ENCODE peak calls at places on chromosome 7, in five cellular contexts. L is HCT116, W is HepG2, O is GM12878, A is SK-N-SH. Q is an unnamed sample.

GRCh38 chr7:120792091-120792860 is 65.7 kb downstream of the TSPAN12 start:
- DNase-seq in L (peak), O (peak), A (peak), W (peak), Q (peak)

GRCh38 chr7:79653136-79653631 is 199.7 kb upstream of the MAGI2 start:
- DNase-seq in A (no peak), W (no peak), O (no peak), L (no peak), Q (no peak)

GRCh38 chr7:44291066-44291732 is 34.2 kb downstream of the CAMK2B start:
- DNase-seq in A (peak), O (no peak), L (no peak), W (no peak), Q (no peak)

GRCh38 chr7:1169409-1170368 is 9.7 kb upstream of the ZFAND2A start:
- DNase-seq in O (peak), W (peak), L (no peak), A (peak), Q (peak)

GRCh38 chr7:76380623-76380966 is 21.8 kb upstream of the YWHAG start:
- DNase-seq in W (no peak), A (no peak), O (no peak), L (no peak), Q (no peak)

GRCh38 chr7:45181286-45181960 is 23.8 kb downstream of the RAMP3 start:
- DNase-seq in A (no peak), L (no peak), O (no peak), W (no peak), Q (no peak)

GRCh38 chr7:142384508-142384922 is 126.7 kb upstream of the PRSS58 start:
- DNase-seq in L (no peak), O (no peak), A (no peak), W (no peak), Q (no peak)

GRCh38 chr7:24962418-24962962 is 17.5 kb downstream of the OSBPL3 start:
- DNase-seq in L (no peak), O (no peak), A (no peak), W (no peak), Q (no peak)

GRCh38 chr7:93811198-93811597 is 79.4 kb downstream of the TFPI2 start:
- DNase-seq in A (no peak), L (no peak), O (no peak), W (no peak), Q (no peak)

GRCh38 chr7:26686448-26686981 is 177.9 kb downstream of the SKAP2 start:
- DNase-seq in A (peak), L (peak), W (peak), O (no peak), Q (peak)

GRCh38 chr7:24576171-24577052 is 3.2 kb downstream of the PALS2 start:
- DNase-seq in A (peak), L (peak), O (peak), W (peak), Q (peak)

GRCh38 chr7:146544748-146545147 is 428.1 kb downstream of the CNTNAP2 start:
- DNase-seq in O (no peak), L (no peak), A (no peak), W (no peak), Q (no peak)

GRCh38 chr7:150983893-150984368 is 5.8 kb upstream of the KCNH2 start:
- DNase-seq in O (no peak), W (no peak), L (no peak), A (no peak), Q (peak)

GRCh38 chr7:143255564-143255963 is 7.7 kb upstream of the GSTK1 start:
- DNase-seq in L (no peak), O (no peak), A (no peak), W (no peak), Q (no peak)

GRCh38 chr7:151940048-151940845 is 16.0 kb upstream of the GALNTL5 start:
- DNase-seq in L (no peak), A (peak), O (no peak), W (no peak), Q (no peak)

GRCh38 chr7:123553159-123553558 is 4.5 kb downstream of the NDUFA5 start:
- DNase-seq in A (no peak), O (no peak), L (no peak), W (no peak), Q (no peak)

GRCh38 chr7:127865466-127865865 is 165.8 kb downstream of the LRRC4 start:
- DNase-seq in L (no peak), A (no peak), W (peak), O (no peak), Q (no peak)

GRCh38 chr7:98399903-98400537 is 870 bp downstream of the BAIAP2L1 start:
- DNase-seq in W (no peak), L (peak), A (peak), O (no peak), Q (no peak)

GRCh38 chr7:14420768-14421167 is 431.3 kb upstream of the ETV1 start:
- DNase-seq in W (no peak), L (no peak), O (no peak), A (no peak), Q (no peak)

GRCh38 chr7:17406756-17407155 is 108.3 kb downstream of the AHR start:
- DNase-seq in L (no peak), W (no peak), O (no peak), A (no peak), Q (no peak)

GRCh38 chr7:37916673-37917660 is at the start of gene SFRP4:
- DNase-seq in O (no peak), W (peak), A (peak), L (peak), Q (peak)

GRCh38 chr7:45143616-45144015 is 14.0 kb upstream of the RAMP3 start:
- DNase-seq in A (no peak), W (peak), L (no peak), O (no peak), Q (no peak)

GRCh38 chr7:24025094-24025493 is 258.9 kb upstream of the NPY start:
- DNase-seq in W (no peak), L (no peak), O (no peak), A (no peak), Q (peak)

GRCh38 chr7:40057292-40057691 is 77.1 kb downstream of the MPLKIP start:
- DNase-seq in L (no peak), A (no peak), O (no peak), W (no peak), Q (no peak)

GRCh38 chr7:16098058-16098457 is 323.3 kb downstream of the CRPPA start:
- DNase-seq in O (no peak), L (no peak), A (no peak), W (no peak), Q (no peak)

GRCh38 chr7:107029061-107029763 is 15.3 kb upstream of the PRKAR2B start:
- DNase-seq in A (peak), L (no peak), O (no peak), W (no peak), Q (no peak)

GRCh38 chr7:151948039-151948438 is 8.2 kb upstream of the GALNTL5 start:
- DNase-seq in O (no peak), A (no peak), L (no peak), W (no peak), Q (no peak)

GRCh38 chr7:99499356-99499712 is 747 bp downstream of the ZNF394 start:
- DNase-seq in O (no peak), W (no peak), A (no peak), L (no peak), Q (no peak)
- TF ChIP-seq YY1 in O (no peak), W (no peak), A (no peak), L (no peak), Q (no peak)

GRCh38 chr7:69929622-69930021 is 331.3 kb downstream of the AUTS2 start:
- DNase-seq in L (no peak), A (no peak), O (no peak), W (no peak), Q (no peak)
- TF ChIP-seq YY1 in L (no peak), A (no peak), O (no peak), W (no peak), Q (no peak)

DNA sequence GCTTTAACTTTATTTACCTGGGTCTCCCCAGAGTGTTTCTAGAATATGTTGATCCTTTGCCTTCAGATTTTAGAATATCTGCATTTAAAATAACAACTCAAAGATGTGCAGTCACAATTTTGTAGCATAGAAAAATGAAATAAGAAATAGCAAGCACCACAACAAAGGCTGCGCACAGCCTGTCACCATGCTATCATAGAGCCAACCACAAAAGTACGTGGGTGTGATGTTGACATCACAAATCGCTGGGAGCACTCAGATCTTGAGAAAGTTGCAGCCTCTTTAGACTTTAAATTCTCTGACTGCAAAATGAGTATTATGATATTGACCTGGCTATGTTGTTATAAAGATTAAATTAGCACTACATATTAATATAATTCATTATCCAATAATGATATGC is 177.9 kb downstream of the TNS3 start:
- DNase-seq in L (no peak), W (no peak), O (no peak), A (no peak), Q (no peak)
- TF ChIP-seq YY1 in L (no peak), W (no peak), O (no peak), A (no peak), Q (no peak)

GRCh38 chr7:78165454-78165853 is 366.9 kb downstream of the PHTF2 start:
- DNase-seq in W (no peak), O (no peak), A (no peak), L (no peak), Q (peak)
- TF ChIP-seq YY1 in W (no peak), O (no peak), A (no peak), L (no peak), Q (no peak)

GRCh38 chr7:100676501-100677306 is 3.2 kb downstream of the GNB2 start:
- DNase-seq in O (no peak), L (no peak), A (no peak), W (no peak), Q (no peak)

GRCh38 chr7:100673942-100674431 is 447 bp downstream of the GNB2 start:
- DNase-seq in W (no peak), L (no peak), O (no peak), A (peak), Q (no peak)

GRCh38 chr7:100673302-100673941 is at the start of gene GNB2:
- DNase-seq in O (peak), W (peak), A (peak), L (peak), Q (peak)

GRCh38 chr7:100675581-100676350 is 2.2 kb downstream of the GNB2 start:
- DNase-seq in A (peak), L (no peak), W (no peak), O (peak), Q (no peak)

DNA sequence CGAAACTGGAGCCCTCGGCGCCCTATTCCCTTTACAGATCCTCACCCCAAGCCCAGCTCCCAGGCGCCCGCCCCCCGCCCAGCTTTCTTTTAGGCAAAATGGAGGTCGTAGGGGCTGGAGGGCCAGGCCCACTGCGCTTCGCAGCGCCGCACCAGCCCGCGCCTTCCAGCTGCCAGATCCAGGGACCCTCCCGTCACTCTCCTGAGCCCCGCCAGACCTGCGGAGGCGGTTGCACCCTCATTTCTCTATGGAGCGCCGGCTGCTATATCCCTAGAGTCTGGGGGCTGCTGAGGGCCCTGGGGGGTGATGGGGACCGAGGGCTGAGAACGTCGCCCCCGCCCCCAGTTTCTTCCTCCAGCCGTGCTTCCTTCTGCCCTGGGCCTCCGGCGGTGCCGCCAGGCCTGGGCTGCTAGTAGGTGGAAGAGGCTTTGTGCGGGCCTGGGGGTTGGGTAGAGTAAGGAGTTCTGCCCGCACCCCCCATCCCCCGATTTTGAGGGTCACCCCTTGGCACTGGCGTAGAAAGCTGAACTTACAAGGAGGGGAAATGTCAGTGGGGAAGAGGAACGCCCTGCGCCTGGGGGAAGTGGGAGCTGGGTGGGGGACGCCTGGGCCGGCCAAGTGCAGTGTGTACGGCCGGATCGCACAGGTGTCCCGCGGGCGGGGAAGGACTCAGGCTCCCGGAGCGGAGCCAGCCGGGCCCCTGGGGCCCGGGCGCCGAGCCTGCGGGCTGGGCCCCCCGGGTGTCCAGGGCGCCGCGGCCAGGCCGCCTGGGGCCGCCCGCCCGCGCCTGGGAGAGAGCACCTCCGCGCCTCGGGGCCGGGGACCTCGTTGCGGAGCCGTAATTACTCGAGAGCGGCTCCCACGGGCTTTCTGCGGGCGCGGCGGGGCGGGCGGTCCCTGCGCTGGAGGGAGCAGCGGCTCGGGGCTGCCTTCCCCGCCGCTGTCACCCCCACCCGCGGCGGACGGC is 1.2 kb downstream of the GNB2 start:
- DNase-seq in W (no peak), A (peak), L (no peak), O (no peak), Q (no peak)
- TF ChIP-seq YY1 in W (no peak), A (peak), L (no peak), O (no peak), Q (no peak)

DNA sequence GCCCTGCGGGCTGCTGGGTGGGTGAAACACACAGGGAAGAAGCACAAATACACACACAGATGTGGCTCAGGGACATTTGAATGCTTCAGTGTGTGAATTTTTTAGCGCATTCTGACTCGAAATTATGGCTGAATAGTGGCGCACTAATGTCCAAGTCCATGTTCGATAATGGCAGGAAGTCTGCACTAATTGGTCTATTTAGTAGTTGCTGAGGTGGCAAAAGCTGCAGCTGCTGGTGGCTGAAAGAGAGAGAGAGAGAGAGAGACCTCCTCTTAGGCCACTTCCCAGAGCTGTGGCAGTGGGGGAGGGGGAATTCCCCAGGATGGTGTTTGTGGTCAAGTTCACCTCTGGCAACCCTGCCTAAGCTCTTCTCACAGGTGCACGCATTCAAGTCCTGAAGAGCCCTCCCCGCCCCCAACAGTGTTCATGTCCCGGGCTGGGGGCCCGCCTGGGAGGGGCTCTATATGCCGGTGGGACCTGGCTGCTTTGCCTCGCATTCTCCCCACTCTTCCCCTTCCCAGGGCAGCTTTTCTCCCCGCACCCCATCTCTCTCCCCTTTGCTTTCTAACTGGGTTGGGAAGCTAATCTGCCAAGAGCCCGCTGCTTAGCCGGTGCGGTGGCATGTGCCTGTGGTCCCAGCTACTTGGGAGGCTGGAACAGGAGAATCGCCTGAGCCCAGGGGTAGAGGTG is 6.0 kb upstream of the MNX1 start:
- DNase-seq in O (peak), W (no peak), L (no peak), A (peak), Q (no peak)
- TF ChIP-seq YY1 in O (peak), W (no peak), L (no peak), A (no peak), Q (no peak)

DNA sequence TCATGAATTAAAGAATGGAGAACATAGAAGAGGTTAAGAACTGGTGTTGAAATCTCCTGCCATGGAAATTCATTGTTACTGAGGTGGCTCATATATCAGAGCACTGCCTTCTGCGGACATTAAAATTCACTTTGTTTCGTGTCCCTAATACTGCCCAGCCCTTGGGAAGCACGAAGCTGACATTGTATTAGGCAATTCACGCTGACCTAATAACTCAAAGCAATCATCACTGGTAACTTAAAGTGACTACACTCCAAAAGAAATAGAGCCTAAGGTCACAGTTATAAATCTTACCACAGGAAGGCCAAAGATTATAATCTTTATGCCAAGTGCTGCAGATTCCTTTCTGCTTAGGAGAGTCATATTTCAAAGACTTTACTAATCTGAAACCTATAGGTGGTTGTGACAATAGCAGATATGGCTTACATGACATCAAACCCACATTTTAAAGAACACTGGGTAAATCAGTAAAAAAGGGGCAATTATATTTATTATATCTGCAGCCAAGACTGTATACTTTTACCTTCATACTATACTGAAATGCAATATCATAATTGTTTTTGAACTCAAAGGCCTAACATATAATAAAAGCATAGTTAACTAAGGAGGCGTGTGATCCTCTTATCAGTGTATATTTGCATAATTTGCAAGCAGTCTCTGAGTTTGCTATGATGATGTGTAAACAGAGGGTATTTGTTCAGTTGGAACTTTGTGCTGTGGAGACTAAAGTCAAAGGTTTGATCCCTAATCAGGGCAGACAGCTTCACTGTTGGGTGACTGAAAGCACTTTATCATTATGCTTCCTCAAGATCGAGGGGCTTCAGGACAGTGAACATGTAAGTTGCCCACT is 51.9 kb upstream of the CAPZA2 start:
- DNase-seq in W (peak), A (no peak), L (no peak), O (no peak), Q (no peak)
- TF ChIP-seq YY1 in W (peak), A (no peak), L (no peak), O (no peak), Q (no peak)

GRCh38 chr7:91941450-91941849 is 788 bp downstream of the AKAP9 start:
- DNase-seq in L (no peak), W (peak), O (no peak), A (peak), Q (no peak)

GRCh38 chr7:91940572-91941341 is at the start of gene AKAP9:
- DNase-seq in L (peak), W (peak), A (peak), O (peak), Q (peak)

GRCh38 chr7:91945476-91945875 is 4.8 kb downstream of the AKAP9 start:
- DNase-seq in W (peak), A (no peak), L (no peak), O (no peak), Q (no peak)

GRCh38 chr7:91942312-91942711 is 1.6 kb downstream of the AKAP9 start:
- DNase-seq in L (no peak), O (no peak), W (peak), A (no peak), Q (no peak)

GRCh38 chr7:91940171-91940570 is 491 bp upstream of the AKAP9 start:
- DNase-seq in W (peak), L (no peak), A (peak), O (no peak), Q (no peak)
- TF ChIP-seq YY1 in W (no peak), L (no peak), A (no peak), O (no peak), Q (no peak)